ENCODE peak calls at places on chromosomes 16 and 17, in ten cellular contexts. One of them, this sample, is unnamed.

GRCh38 chr17:66952031-66952524 is 12.4 kb upstream of the CACNG4 start:
- DNase-seq in GM23338: peak
- DNase-seq in GM13977: no peak
- DNase-seq in RWPE1: peak
- DNase-seq in lower leg skin: no peak
- DNase-seq in GM10248: no peak
- DNase-seq in Calu3: peak
- DNase-seq in prostate gland: peak
- DNase-seq in GM06990: no peak
- DNase-seq in nephron progenitor cell: no peak
- DNase-seq in this sample: no peak

GRCh38 chr17:1511756-1512321 is 4.6 kb downstream of the INPP5K start:
- DNase-seq in Calu3: no peak
- DNase-seq in nephron progenitor cell: no peak
- DNase-seq in lower leg skin: no peak
- DNase-seq in RWPE1: peak
- DNase-seq in GM06990: no peak
- DNase-seq in prostate gland: peak
- DNase-seq in GM23338: no peak
- DNase-seq in GM13977: no peak
- DNase-seq in GM10248: no peak
- DNase-seq in this sample: no peak

GRCh38 chr16:52235186-52235585 is 311.8 kb downstream of the TOX3 start:
- DNase-seq in nephron progenitor cell: no peak
- DNase-seq in GM13977: no peak
- DNase-seq in RWPE1: no peak
- DNase-seq in GM23338: no peak
- DNase-seq in lower leg skin: no peak
- DNase-seq in prostate gland: no peak
- DNase-seq in Calu3: no peak
- DNase-seq in GM06990: no peak
- DNase-seq in GM10248: no peak
- DNase-seq in this sample: no peak

GRCh38 chr17:2027528-2028233 is 2.3 kb upstream of the DPH1 start:
- DNase-seq in GM13977: no peak
- DNase-seq in RWPE1: no peak
- DNase-seq in GM10248: no peak
- DNase-seq in Calu3: no peak
- DNase-seq in prostate gland: no peak
- DNase-seq in nephron progenitor cell: no peak
- DNase-seq in GM06990: no peak
- DNase-seq in lower leg skin: no peak
- DNase-seq in GM23338: no peak
- DNase-seq in this sample: no peak

GRCh38 chr16:88617268-88618031 is 20.9 kb upstream of the IL17C start:
- DNase-seq in GM10248: no peak
- DNase-seq in lower leg skin: no peak
- DNase-seq in nephron progenitor cell: no peak
- DNase-seq in GM06990: no peak
- DNase-seq in GM23338: no peak
- DNase-seq in RWPE1: no peak
- DNase-seq in GM13977: no peak
- DNase-seq in Calu3: no peak
- DNase-seq in prostate gland: peak
- DNase-seq in this sample: no peak

GRCh38 chr16:89841275-89841674 is 13.0 kb downstream of the SPIRE2 start:
- DNase-seq in lower leg skin: no peak
- DNase-seq in nephron progenitor cell: no peak
- DNase-seq in GM13977: no peak
- DNase-seq in prostate gland: no peak
- DNase-seq in GM23338: no peak
- DNase-seq in RWPE1: no peak
- DNase-seq in GM06990: peak
- DNase-seq in Calu3: no peak
- DNase-seq in GM10248: no peak
- DNase-seq in this sample: peak

GRCh38 chr17:63035271-63035670 is 69.2 kb downstream of the TANC2 start:
- DNase-seq in GM06990: no peak
- DNase-seq in prostate gland: no peak
- DNase-seq in nephron progenitor cell: no peak
- DNase-seq in GM13977: no peak
- DNase-seq in GM23338: no peak
- DNase-seq in GM10248: no peak
- DNase-seq in RWPE1: no peak
- DNase-seq in lower leg skin: no peak
- DNase-seq in Calu3: no peak
- DNase-seq in this sample: no peak

GRCh38 chr17:6703751-6704150 is 9.4 kb downstream of the SLC13A5 start:
- DNase-seq in GM23338: no peak
- DNase-seq in nephron progenitor cell: no peak
- DNase-seq in GM13977: no peak
- DNase-seq in RWPE1: no peak
- DNase-seq in GM06990: no peak
- DNase-seq in Calu3: no peak
- DNase-seq in GM10248: no peak
- DNase-seq in lower leg skin: no peak
- DNase-seq in prostate gland: no peak
- DNase-seq in this sample: no peak

GRCh38 chr17:35146214-35146833 is 1.3 kb upstream of the UNC45B start:
- DNase-seq in Calu3: no peak
- DNase-seq in nephron progenitor cell: no peak
- DNase-seq in RWPE1: no peak
- DNase-seq in GM06990: no peak
- DNase-seq in GM13977: no peak
- DNase-seq in lower leg skin: no peak
- DNase-seq in GM10248: no peak
- DNase-seq in prostate gland: no peak
- DNase-seq in GM23338: no peak
- DNase-seq in this sample: no peak

GRCh38 chr17:35138218-35138617 is 3.9 kb downstream of the NLE1 start:
- DNase-seq in GM23338: no peak
- DNase-seq in lower leg skin: no peak
- DNase-seq in GM10248: no peak
- DNase-seq in GM13977: no peak
- DNase-seq in nephron progenitor cell: no peak
- DNase-seq in GM06990: no peak
- DNase-seq in RWPE1: no peak
- DNase-seq in Calu3: no peak
- DNase-seq in prostate gland: no peak
- DNase-seq in this sample: no peak

GRCh38 chr17:35144840-35145239 is 2.7 kb upstream of the NLE1 start:
- DNase-seq in prostate gland: no peak
- DNase-seq in GM10248: no peak
- DNase-seq in lower leg skin: no peak
- DNase-seq in Calu3: no peak
- DNase-seq in GM23338: no peak
- DNase-seq in GM13977: no peak
- DNase-seq in nephron progenitor cell: no peak
- DNase-seq in GM06990: no peak
- DNase-seq in RWPE1: no peak
- DNase-seq in this sample: no peak

GRCh38 chr17:35142467-35142796 is 329 bp upstream of the NLE1 start:
- DNase-seq in nephron progenitor cell: no peak
- DNase-seq in GM13977: no peak
- DNase-seq in RWPE1: no peak
- DNase-seq in prostate gland: no peak
- DNase-seq in GM06990: no peak
- DNase-seq in GM10248: no peak
- DNase-seq in lower leg skin: no peak
- DNase-seq in Calu3: no peak
- DNase-seq in GM23338: no peak
- DNase-seq in this sample: no peak

DNA sequence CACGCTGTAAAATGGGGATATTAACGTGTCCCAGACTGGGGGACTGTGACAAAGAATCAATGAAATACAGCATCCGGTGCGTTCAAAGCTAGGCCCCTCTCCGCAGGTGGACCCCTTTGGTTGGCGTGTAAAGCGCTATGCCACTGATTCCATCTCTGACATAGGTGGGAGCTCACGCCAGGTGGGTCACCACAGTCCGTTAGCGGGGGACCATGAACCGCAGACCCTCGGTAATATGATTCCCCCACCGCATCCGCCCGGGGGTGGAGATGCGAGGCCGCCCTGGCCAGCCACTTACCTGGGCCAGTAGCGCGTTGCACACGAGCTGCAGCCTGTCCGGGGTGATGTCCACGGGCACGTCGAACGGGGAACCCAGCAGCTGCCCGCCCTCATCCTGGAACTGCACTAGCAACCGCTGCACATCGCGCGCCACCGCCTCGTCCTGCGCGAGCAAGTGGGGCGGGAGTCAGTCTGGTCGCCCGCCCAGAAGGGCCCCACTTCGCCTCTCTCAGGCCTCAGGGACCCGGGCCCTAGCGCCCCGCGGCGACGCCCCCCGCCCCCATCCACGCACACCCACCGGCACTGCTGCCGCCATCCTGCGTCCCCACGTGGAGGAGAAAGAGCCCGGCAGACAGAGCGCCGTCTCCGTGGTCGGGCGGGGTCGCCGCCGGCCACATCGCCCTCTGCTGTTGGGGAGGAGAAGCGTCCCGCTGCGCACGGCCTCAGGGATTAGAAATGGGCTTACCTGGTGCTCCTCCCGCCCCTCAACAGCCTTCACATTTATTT is at the start of gene NLE1:
- DNase-seq in GM06990: peak
- DNase-seq in GM23338: peak
- DNase-seq in lower leg skin: peak
- DNase-seq in RWPE1: peak
- DNase-seq in GM13977: peak
- DNase-seq in prostate gland: peak
- DNase-seq in GM10248: peak
- DNase-seq in Calu3: peak
- DNase-seq in nephron progenitor cell: peak
- DNase-seq in this sample: peak
- TF ChIP-seq CTCF in GM06990: peak
- TF ChIP-seq CTCF in GM23338: peak
- TF ChIP-seq CTCF in lower leg skin: no peak
- TF ChIP-seq CTCF in RWPE1: peak
- TF ChIP-seq CTCF in GM13977: peak
- TF ChIP-seq CTCF in prostate gland: peak
- TF ChIP-seq CTCF in GM10248: peak
- TF ChIP-seq CTCF in Calu3: peak
- TF ChIP-seq CTCF in nephron progenitor cell: peak
- TF ChIP-seq CTCF in this sample: peak

GRCh38 chr16:10876799-10877341 is at the start of gene CIITA:
- DNase-seq in Calu3: peak
- DNase-seq in RWPE1: peak
- DNase-seq in GM23338: peak
- DNase-seq in GM13977: peak
- DNase-seq in prostate gland: no peak
- DNase-seq in GM10248: peak
- DNase-seq in GM06990: peak
- DNase-seq in lower leg skin: peak
- DNase-seq in nephron progenitor cell: no peak
- DNase-seq in this sample: peak

GRCh38 chr16:10878644-10879498 is 1.9 kb downstream of the CIITA start:
- DNase-seq in nephron progenitor cell: no peak
- DNase-seq in GM06990: peak
- DNase-seq in GM10248: peak
- DNase-seq in Calu3: peak
- DNase-seq in lower leg skin: peak
- DNase-seq in GM13977: peak
- DNase-seq in prostate gland: no peak
- DNase-seq in RWPE1: peak
- DNase-seq in GM23338: peak
- DNase-seq in this sample: peak

GRCh38 chr16:10876305-10876704 is 697 bp upstream of the CIITA start:
- DNase-seq in GM06990: no peak
- DNase-seq in Calu3: no peak
- DNase-seq in GM13977: no peak
- DNase-seq in prostate gland: no peak
- DNase-seq in RWPE1: no peak
- DNase-seq in nephron progenitor cell: no peak
- DNase-seq in GM23338: no peak
- DNase-seq in lower leg skin: no peak
- DNase-seq in GM10248: no peak
- DNase-seq in this sample: peak

GRCh38 chr16:10878328-10878643 is 1.3 kb downstream of the CIITA start:
- DNase-seq in GM23338: peak
- DNase-seq in nephron progenitor cell: no peak
- DNase-seq in GM13977: no peak
- DNase-seq in lower leg skin: no peak
- DNase-seq in RWPE1: peak
- DNase-seq in GM10248: no peak
- DNase-seq in GM06990: no peak
- DNase-seq in prostate gland: no peak
- DNase-seq in Calu3: no peak
- DNase-seq in this sample: no peak

GRCh38 chr16:10877472-10877946 is 507 bp downstream of the CIITA start:
- DNase-seq in GM10248: no peak
- DNase-seq in RWPE1: peak
- DNase-seq in prostate gland: no peak
- DNase-seq in Calu3: no peak
- DNase-seq in lower leg skin: no peak
- DNase-seq in nephron progenitor cell: no peak
- DNase-seq in GM23338: peak
- DNase-seq in GM13977: no peak
- DNase-seq in GM06990: peak
- DNase-seq in this sample: peak
- TF ChIP-seq CTCF in GM10248: peak
- TF ChIP-seq CTCF in RWPE1: no peak
- TF ChIP-seq CTCF in prostate gland: no peak
- TF ChIP-seq CTCF in Calu3: no peak
- TF ChIP-seq CTCF in lower leg skin: no peak
- TF ChIP-seq CTCF in nephron progenitor cell: no peak
- TF ChIP-seq CTCF in GM23338: peak
- TF ChIP-seq CTCF in GM13977: no peak
- TF ChIP-seq CTCF in GM06990: peak
- TF ChIP-seq CTCF in this sample: no peak

GRCh38 chr16:80527297-80527696 is 13.5 kb upstream of the DYNLRB2 start:
- DNase-seq in RWPE1: no peak
- DNase-seq in GM10248: peak
- DNase-seq in GM13977: peak
- DNase-seq in GM23338: peak
- DNase-seq in GM06990: peak
- DNase-seq in Calu3: peak
- DNase-seq in lower leg skin: no peak
- DNase-seq in nephron progenitor cell: peak
- DNase-seq in prostate gland: no peak
- DNase-seq in this sample: peak
- TF ChIP-seq CTCF in RWPE1: no peak
- TF ChIP-seq CTCF in GM10248: peak
- TF ChIP-seq CTCF in GM13977: peak
- TF ChIP-seq CTCF in GM23338: peak
- TF ChIP-seq CTCF in GM06990: peak
- TF ChIP-seq CTCF in Calu3: no peak
- TF ChIP-seq CTCF in lower leg skin: no peak
- TF ChIP-seq CTCF in nephron progenitor cell: peak
- TF ChIP-seq CTCF in prostate gland: no peak
- TF ChIP-seq CTCF in this sample: peak

GRCh38 chr17:28744802-28745051 is 916 bp downstream of the TRAF4 start:
- DNase-seq in GM23338: no peak
- DNase-seq in GM10248: no peak
- DNase-seq in prostate gland: no peak
- DNase-seq in GM06990: no peak
- DNase-seq in GM13977: no peak
- DNase-seq in Calu3: no peak
- DNase-seq in RWPE1: no peak
- DNase-seq in nephron progenitor cell: no peak
- DNase-seq in lower leg skin: no peak
- DNase-seq in this sample: no peak

GRCh38 chr17:28746611-28747045 is 2.8 kb downstream of the TRAF4 start:
- DNase-seq in RWPE1: no peak
- DNase-seq in GM23338: peak
- DNase-seq in Calu3: peak
- DNase-seq in GM13977: no peak
- DNase-seq in lower leg skin: no peak
- DNase-seq in prostate gland: no peak
- DNase-seq in nephron progenitor cell: no peak
- DNase-seq in GM06990: no peak
- DNase-seq in GM10248: no peak
- DNase-seq in this sample: no peak

GRCh38 chr17:28744104-28744801 is 442 bp downstream of the TRAF4 start:
- DNase-seq in GM10248: peak
- DNase-seq in GM13977: peak
- DNase-seq in GM06990: peak
- DNase-seq in prostate gland: no peak
- DNase-seq in Calu3: peak
- DNase-seq in RWPE1: peak
- DNase-seq in GM23338: peak
- DNase-seq in nephron progenitor cell: peak
- DNase-seq in lower leg skin: no peak
- DNase-seq in this sample: peak

GRCh38 chr17:28745777-28746473 is 2.1 kb downstream of the TRAF4 start:
- DNase-seq in prostate gland: no peak
- DNase-seq in Calu3: peak
- DNase-seq in RWPE1: peak
- DNase-seq in GM13977: no peak
- DNase-seq in GM06990: no peak
- DNase-seq in lower leg skin: no peak
- DNase-seq in GM10248: no peak
- DNase-seq in GM23338: peak
- DNase-seq in nephron progenitor cell: no peak
- DNase-seq in this sample: no peak

DNA sequence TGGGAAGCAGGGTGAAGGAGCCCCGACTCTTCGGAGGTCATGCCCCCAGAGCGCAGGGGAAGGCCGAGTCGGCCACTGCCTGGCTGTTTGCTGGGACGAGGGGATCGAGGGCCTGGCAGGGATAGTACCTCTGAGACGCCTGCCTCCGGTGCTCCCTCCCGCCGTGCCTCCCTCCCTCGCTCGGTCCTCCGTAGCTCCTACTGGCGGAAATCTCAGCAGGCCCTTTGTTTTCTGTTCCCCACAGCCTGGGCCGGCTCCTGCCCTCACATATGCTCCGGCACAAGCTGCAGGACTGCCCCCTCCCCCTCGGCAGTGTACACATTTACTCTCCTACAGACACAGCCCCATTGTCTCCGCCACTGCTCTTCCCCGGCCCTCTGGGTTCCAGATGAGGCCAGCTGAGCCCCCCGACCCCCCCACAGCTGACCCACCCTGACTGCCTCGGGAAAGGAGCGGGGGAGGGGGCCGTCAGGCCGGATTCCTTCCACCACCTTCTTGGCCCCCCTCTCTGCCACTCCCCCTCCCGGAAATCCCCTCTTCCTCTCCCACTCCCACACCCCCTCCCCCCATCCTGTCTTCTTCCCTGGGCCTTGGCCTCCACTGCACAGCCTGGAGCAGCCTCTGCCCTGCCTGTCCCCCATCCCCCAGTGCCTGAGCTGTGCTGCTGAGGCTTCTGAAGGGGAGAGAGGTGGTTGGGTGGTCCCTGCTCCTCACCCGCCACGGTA is 1.4 kb downstream of the TRAF4 start:
- DNase-seq in nephron progenitor cell: peak
- DNase-seq in GM23338: peak
- DNase-seq in RWPE1: no peak
- DNase-seq in lower leg skin: no peak
- DNase-seq in GM13977: no peak
- DNase-seq in Calu3: peak
- DNase-seq in GM10248: no peak
- DNase-seq in prostate gland: peak
- DNase-seq in GM06990: peak
- DNase-seq in this sample: peak
- TF ChIP-seq CTCF in nephron progenitor cell: no peak
- TF ChIP-seq CTCF in GM23338: no peak
- TF ChIP-seq CTCF in RWPE1: no peak
- TF ChIP-seq CTCF in lower leg skin: no peak
- TF ChIP-seq CTCF in GM13977: no peak
- TF ChIP-seq CTCF in Calu3: no peak
- TF ChIP-seq CTCF in GM10248: no peak
- TF ChIP-seq CTCF in prostate gland: no peak
- TF ChIP-seq CTCF in GM06990: no peak
- TF ChIP-seq CTCF in this sample: no peak

This sample was measured in GM12865.